ENCODE peak calls at places on chromosome 7, in ten cellular contexts. J is foreskin fibroblast, G is HepG2, I is neural progenitor cell, Q is spleen, O is brain microvascular endothelial cell, W is B cell, X is endodermal cell, B is GM12865, R is fibroblast of the aortic adventitia. D is an unnamed sample.

GRCh38 chr7:40948239-40948638 is 754.7 kb downstream of the INHBA start:
- DNase-seq in J (no peak), G (no peak), I (no peak), Q (no peak), O (no peak), W (no peak), X (no peak), B (no peak), R (no peak), D (no peak)

GRCh38 chr7:97004931-97005763 is at the start of gene DLX6:
- DNase-seq in J (peak), G (peak), I (peak), Q (no peak), O (no peak), W (no peak), X (peak), B (peak), R (peak), D (peak)

GRCh38 chr7:26454180-26454579 is 162.5 kb downstream of the SNX10 start:
- DNase-seq in J (no peak), G (no peak), I (no peak), Q (no peak), O (peak), W (no peak), X (no peak), B (no peak), R (no peak), D (no peak)

GRCh38 chr7:155763721-155764431 is 48.4 kb downstream of the SHH start:
- DNase-seq in J (peak), G (no peak), I (no peak), Q (peak), O (peak), W (peak), X (no peak), B (peak), R (no peak), D (peak)

GRCh38 chr7:143887078-143887477 is 14.9 kb downstream of the TCAF1 start:
- DNase-seq in J (peak), G (no peak), I (no peak), Q (no peak), O (no peak), W (no peak), X (no peak), B (no peak), R (no peak), D (no peak)

GRCh38 chr7:64654796-64655548 is 11.0 kb upstream of the ZNF107 start:
- DNase-seq in J (no peak), G (no peak), I (no peak), Q (no peak), O (no peak), W (no peak), X (no peak), B (no peak), R (no peak), D (no peak)

GRCh38 chr7:2017914-2018785 is 214.6 kb downstream of the MAD1L1 start:
- DNase-seq in J (no peak), G (peak), I (no peak), Q (peak), O (no peak), W (no peak), X (no peak), B (no peak), R (no peak), D (no peak)

GRCh38 chr7:32536585-32536984 is 41.3 kb downstream of the AVL9 start:
- DNase-seq in J (peak), G (no peak), I (no peak), Q (no peak), O (peak), W (no peak), X (no peak), B (no peak), R (peak), D (no peak)

GRCh38 chr7:38796636-38797501 is 112.1 kb downstream of the VPS41 start:
- DNase-seq in J (peak), G (peak), I (peak), Q (no peak), O (peak), W (peak), X (peak), B (peak), R (peak), D (peak)

GRCh38 chr7:41169307-41169706 is 533.6 kb downstream of the INHBA start:
- DNase-seq in J (no peak), G (no peak), I (no peak), Q (no peak), O (no peak), W (no peak), X (no peak), B (no peak), R (no peak), D (no peak)

GRCh38 chr7:147711429-147711828 is 879.1 kb upstream of the C7orf33 start:
- DNase-seq in J (no peak), G (no peak), I (no peak), Q (no peak), O (no peak), W (no peak), X (no peak), B (no peak), R (no peak), D (no peak)

GRCh38 chr7:4154882-4155281 is 527.2 kb upstream of the FOXK1 start:
- DNase-seq in J (no peak), G (no peak), I (peak), Q (no peak), O (no peak), W (no peak), X (no peak), B (no peak), R (no peak), D (no peak)

GRCh38 chr7:79977481-79977880 is 157.2 kb upstream of the GNAI1 start:
- DNase-seq in J (no peak), G (no peak), I (no peak), Q (peak), O (no peak), W (no peak), X (no peak), B (no peak), R (no peak), D (no peak)

GRCh38 chr7:112161253-112162160 is 44.7 kb downstream of the DOCK4 start:
- DNase-seq in J (no peak), G (peak), I (no peak), Q (no peak), O (no peak), W (no peak), X (no peak), B (no peak), R (no peak), D (no peak)

GRCh38 chr7:53743697-53744096 is 708.3 kb downstream of the POM121L12 start:
- DNase-seq in J (no peak), G (no peak), I (no peak), Q (no peak), O (no peak), W (no peak), X (peak), B (no peak), R (no peak), D (no peak)

GRCh38 chr7:53740971-53741370 is 705.5 kb downstream of the POM121L12 start:
- DNase-seq in J (no peak), G (no peak), I (no peak), Q (no peak), O (no peak), W (no peak), X (no peak), B (no peak), R (no peak), D (no peak)

GRCh38 chr7:53744361-53744760 is 708.9 kb downstream of the POM121L12 start:
- DNase-seq in J (no peak), G (no peak), I (no peak), Q (no peak), O (no peak), W (no peak), X (peak), B (no peak), R (no peak), D (no peak)
- TF ChIP-seq CTCF in J (no peak), G (no peak), I (no peak), Q (no peak), O (no peak), W (no peak), X (peak), B (no peak), R (no peak), D (no peak)

DNA sequence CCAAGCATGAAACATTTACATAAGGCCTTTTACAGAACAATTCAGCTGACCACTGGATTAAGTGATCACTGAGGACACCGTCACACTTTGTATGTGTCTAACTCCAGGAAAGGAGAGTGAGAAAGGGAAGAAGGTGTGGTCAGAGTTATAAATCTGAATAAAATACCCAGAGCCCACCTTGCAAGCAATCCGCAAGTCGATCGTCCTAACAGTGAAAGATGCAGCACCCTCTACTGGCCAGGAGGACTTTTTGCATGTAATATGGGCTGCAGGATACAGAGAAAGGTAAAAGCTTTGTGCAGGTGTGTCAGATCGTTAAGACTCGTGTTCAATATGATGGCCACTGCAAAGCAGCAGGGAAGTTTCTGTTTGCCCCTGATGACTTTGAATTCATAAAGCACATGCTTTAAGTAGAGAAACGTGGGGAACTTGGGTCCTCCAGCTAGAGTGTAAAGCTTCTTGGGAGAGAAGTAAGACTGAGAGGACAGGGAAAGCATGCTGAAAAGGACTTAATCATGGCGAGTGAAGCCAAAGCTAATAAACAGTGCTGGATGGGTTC is 68.5 kb upstream of the BMPER start:
- DNase-seq in J (no peak), G (no peak), I (no peak), Q (no peak), O (no peak), W (no peak), X (peak), B (peak), R (no peak), D (peak)
- TF ChIP-seq CTCF in J (no peak), G (peak), I (peak), Q (no peak), O (peak), W (no peak), X (peak), B (peak), R (peak), D (peak)

DNA sequence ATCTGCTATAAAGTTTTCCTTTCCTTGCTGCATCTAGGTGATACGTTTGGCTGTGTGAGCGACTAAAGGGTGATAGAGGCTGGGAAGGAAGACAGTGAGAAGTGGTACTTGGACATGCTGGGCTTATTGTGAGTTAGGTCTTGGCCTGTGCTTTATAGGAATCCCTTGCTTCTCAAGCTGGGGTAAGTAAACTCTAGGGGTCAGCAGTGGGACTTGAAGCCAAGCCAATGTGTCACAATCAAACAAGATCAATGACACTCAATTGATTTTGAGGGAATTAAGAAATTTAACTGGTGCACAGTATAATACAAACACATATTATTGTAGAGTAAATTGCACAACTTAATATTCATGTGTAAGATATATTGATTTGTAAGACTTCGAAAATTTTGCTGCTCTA is 155.8 kb upstream of the AOAH start:
- DNase-seq in J (no peak), G (no peak), I (no peak), Q (no peak), O (no peak), W (no peak), X (no peak), B (no peak), R (no peak), D (no peak)
- TF ChIP-seq CTCF in J (no peak), G (no peak), I (no peak), Q (no peak), O (no peak), W (no peak), X (peak), B (no peak), R (no peak), D (no peak)

GRCh38 chr7:51220226-51220625 is 96.4 kb downstream of the COBL start:
- DNase-seq in J (no peak), G (no peak), I (no peak), Q (no peak), O (no peak), W (no peak), X (peak), B (no peak), R (no peak), D (no peak)

GRCh38 chr7:51223505-51223904 is 93.1 kb downstream of the COBL start:
- DNase-seq in J (no peak), G (no peak), I (no peak), Q (no peak), O (no peak), W (no peak), X (no peak), B (no peak), R (no peak), D (no peak)

GRCh38 chr7:51217804-51218203 is 98.8 kb downstream of the COBL start:
- DNase-seq in J (no peak), G (no peak), I (no peak), Q (no peak), O (no peak), W (no peak), X (no peak), B (no peak), R (no peak), D (no peak)

GRCh38 chr7:51222916-51223315 is 93.7 kb downstream of the COBL start:
- DNase-seq in J (no peak), G (no peak), I (no peak), Q (no peak), O (no peak), W (no peak), X (no peak), B (no peak), R (no peak), D (no peak)

GRCh38 chr7:51219261-51219988 is 97.2 kb downstream of the COBL start:
- DNase-seq in J (no peak), G (no peak), I (no peak), Q (no peak), O (no peak), W (no peak), X (peak), B (no peak), R (no peak), D (no peak)
- TF ChIP-seq CTCF in J (no peak), G (no peak), I (no peak), Q (no peak), O (no peak), W (no peak), X (no peak), B (no peak), R (no peak), D (no peak)

DNA sequence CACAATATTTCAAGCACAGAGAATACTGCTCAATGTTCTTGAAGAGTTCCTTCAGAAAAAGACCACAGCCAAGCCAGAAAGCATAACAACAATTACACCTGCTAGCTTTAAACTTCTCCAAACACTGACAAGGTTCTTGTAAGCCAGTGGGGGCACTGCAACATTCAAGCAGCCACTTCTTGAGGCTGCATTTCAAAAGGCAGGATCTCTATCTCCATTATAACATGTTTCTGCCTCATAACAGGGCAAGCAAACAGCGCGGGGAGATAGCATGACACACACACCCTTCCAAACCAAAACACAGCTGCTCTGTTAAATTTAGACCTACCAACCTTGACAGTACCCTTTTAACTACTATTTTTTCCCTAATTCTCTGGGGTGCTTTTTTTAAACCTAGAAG is 30.8 kb downstream of the CHCHD3 start:
- DNase-seq in J (peak), G (no peak), I (peak), Q (no peak), O (peak), W (no peak), X (no peak), B (peak), R (peak), D (no peak)
- TF ChIP-seq CTCF in J (peak), G (no peak), I (peak), Q (no peak), O (peak), W (peak), X (peak), B (peak), R (peak), D (no peak)

DNA sequence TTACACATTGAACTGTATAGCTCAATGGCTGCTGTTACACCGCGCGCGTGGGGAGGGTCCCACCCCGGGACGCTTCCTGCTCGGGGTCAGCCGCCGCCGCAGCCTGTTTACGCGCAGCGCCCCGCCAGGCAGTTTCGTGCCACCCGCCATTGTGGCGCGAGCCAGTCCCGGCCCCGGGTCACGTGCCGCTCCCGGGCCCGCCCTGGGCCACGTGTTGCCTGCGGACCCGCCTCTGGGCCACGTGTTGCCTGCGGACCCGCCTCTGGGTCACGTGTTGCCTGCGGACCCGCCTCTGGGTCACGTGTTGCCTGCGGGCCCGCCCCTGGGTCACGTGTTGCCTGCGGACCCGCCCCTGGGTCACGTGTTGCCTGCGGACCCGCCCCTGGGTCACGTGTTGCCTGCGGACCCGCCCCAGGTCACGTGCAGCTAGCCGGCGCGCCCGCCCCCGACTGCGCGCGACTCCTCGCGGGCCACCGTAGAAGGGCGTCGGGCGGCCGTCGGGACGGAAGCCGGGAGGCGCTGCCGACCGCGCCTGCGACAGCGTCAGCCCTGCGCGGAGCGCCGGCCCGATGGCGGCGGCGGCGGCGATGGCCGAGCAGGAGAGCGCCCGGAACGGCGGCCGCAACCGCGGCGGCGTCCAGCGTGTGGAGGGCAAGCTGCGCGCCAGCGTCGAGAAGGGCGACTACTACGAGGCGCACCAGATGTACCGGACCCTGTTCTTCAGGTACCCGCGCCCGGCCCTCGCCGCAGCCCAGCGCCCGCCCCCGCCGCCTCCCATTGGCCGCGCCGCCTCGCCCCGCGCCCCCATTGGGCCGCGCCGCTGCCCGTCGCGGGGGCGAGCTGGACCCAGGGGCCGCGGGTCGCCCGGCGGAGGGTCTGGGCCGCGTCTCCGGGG is at the start of gene GET4:
- DNase-seq in J (peak), G (peak), I (peak), Q (peak), O (peak), W (peak), X (peak), B (peak), R (peak), D (peak)
- TF ChIP-seq CTCF in J (no peak), G (no peak), I (no peak), Q (no peak), O (peak), W (no peak), X (peak), B (peak), R (no peak), D (no peak)

DNA sequence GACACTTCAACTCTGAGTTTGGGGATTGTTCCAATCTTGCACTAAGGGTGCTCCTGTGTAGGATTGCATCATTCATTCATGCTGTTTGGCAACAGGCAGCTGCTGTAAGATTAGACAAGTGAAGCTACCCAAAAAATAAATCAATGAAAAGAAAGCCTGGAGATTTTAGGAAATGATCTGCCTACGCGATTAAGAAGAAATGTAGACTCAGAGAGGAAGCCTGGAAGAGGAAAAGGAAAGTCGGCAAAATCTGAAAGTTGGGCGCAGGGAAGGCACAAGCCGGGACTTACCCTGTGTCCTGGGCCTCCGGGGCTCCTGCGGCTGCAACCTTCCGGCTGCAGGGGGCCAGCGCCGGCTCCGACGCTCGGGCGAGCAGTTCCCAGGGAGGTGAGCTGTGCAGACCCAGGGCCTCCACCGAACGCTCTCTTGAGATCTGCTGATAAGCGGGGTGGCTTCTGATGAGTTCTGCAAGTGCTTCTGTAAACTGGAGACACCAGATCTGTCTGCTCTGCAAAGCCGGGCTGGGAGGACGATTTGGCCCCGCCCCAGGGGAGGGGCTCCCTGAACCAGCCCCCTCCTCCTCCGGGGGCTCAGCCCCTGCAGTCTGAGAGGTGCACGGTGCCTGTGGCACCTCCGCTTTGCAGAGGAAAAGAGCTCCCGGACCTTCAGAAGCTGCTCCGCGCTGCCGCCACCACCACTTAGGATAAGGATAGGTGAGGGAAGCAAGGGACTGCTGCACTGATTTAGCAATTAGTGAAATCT is 17.4 kb downstream of the PSPH start:
- DNase-seq in J (peak), G (peak), I (peak), Q (peak), O (peak), W (peak), X (peak), B (peak), R (peak), D (peak)
- TF ChIP-seq CTCF in J (peak), G (peak), I (peak), Q (no peak), O (peak), W (peak), X (peak), B (peak), R (peak), D (no peak)

GRCh38 chr7:91263359-91264082 is 712 bp upstream of the FZD1 start:
- DNase-seq in J (peak), G (no peak), I (peak), Q (peak), O (no peak), W (peak), X (peak), B (peak), R (no peak), D (no peak)
- TF ChIP-seq CTCF in J (no peak), G (no peak), I (no peak), Q (no peak), O (no peak), W (no peak), X (no peak), B (no peak), R (peak), D (no peak)

DNA sequence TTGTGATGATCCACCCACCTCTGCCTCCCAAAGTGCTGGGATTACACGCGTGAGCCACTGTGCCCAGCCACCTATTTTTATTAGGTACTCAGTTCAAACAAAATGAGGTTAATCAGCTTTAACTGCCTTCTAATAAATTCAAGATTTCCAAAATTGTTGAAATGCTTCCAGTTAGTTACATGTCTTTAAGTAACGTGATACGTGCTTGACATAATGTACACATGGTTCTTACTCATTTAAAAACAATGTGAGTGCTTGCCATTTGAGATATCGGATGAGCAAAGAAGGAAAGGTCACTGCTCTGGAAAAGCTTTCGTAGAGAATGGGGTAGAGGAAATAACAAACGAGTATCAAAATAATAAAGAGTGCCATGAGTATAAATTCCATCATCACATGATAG is 83.6 kb downstream of the KMT2E start:
- DNase-seq in J (peak), G (no peak), I (no peak), Q (no peak), O (peak), W (no peak), X (no peak), B (no peak), R (peak), D (no peak)
- TF ChIP-seq CTCF in J (no peak), G (no peak), I (no peak), Q (no peak), O (no peak), W (no peak), X (no peak), B (no peak), R (no peak), D (no peak)

D was measured in activated CD8-positive, alpha-beta T cell treated with anti-CD3 and anti-CD28 coated beads for 36 hours.